ENCODE peak calls at places on chromosomes 3 and 15, in eight cellular contexts. I is CD8-positive, alpha-beta memory T cell; Y is T1000; G is right atrium auricular region; J is mammary epithelial cell; Z is frontal cortex; L is NCI-H1105 treated with DMSO at 0.1 percent for 48 hours; B is IMR-90. C is an unnamed sample.

GRCh38 chr3:13879102-13879945 is 547 bp downstream of the WNT7A start:
- DNase-seq in Y (no peak), B (no peak), I (no peak), J (peak), Z (no peak), G (no peak), L (no peak), C (no peak)

GRCh38 chr3:147881933-147882332 is 472.8 kb downstream of the ZIC1 start:
- DNase-seq in B (no peak), L (no peak), I (no peak), J (no peak), Y (no peak), Z (no peak), G (no peak), C (no peak)

GRCh38 chr3:189727898-189728297 is 96.7 kb downstream of the TP63 start:
- DNase-seq in J (no peak), G (no peak), B (peak), Y (no peak), Z (no peak), L (no peak), I (no peak), C (peak)

GRCh38 chr15:68781766-68782588 is 38.7 kb downstream of the ANP32A start:
- DNase-seq in I (no peak), J (no peak), Z (no peak), G (peak), B (no peak), L (no peak), Y (no peak), C (no peak)

GRCh38 chr3:119794971-119795612 is 13.2 kb downstream of the NR1I2 start:
- DNase-seq in Y (peak), L (no peak), B (no peak), Z (no peak), I (no peak), J (no peak), G (peak), C (no peak)

GRCh38 chr15:33956397-33956796 is 11.9 kb upstream of the CHRM5 start:
- DNase-seq in I (no peak), G (no peak), L (no peak), B (peak), Y (no peak), Z (no peak), J (no peak), C (no peak)

GRCh38 chr3:122497425-122497824 is 17.3 kb downstream of the KPNA1 start:
- DNase-seq in B (peak), I (peak), G (no peak), J (peak), Z (no peak), L (no peak), Y (no peak), C (peak)

GRCh38 chr3:59607628-59608027 is 557.8 kb upstream of the CFAP20DC start:
- DNase-seq in B (peak), G (no peak), Y (no peak), I (no peak), Z (no peak), J (no peak), L (no peak), C (no peak)

GRCh38 chr3:157447026-157447694 is 10.5 kb downstream of the PTX3 start:
- DNase-seq in B (peak), J (peak), L (peak), Z (no peak), I (no peak), G (no peak), Y (no peak), C (peak)

GRCh38 chr3:120652281-120652680 is 29.8 kb downstream of the HGD start:
- DNase-seq in L (no peak), J (no peak), G (no peak), I (no peak), B (no peak), Y (no peak), Z (no peak), C (no peak)

GRCh38 chr3:33360136-33360825 is 79.9 kb downstream of the UBP1 start:
- DNase-seq in I (no peak), Z (no peak), Y (no peak), J (peak), L (no peak), B (peak), G (no peak), C (peak)

GRCh38 chr3:7867587-7867986 is 634.0 kb upstream of the LMCD1 start:
- DNase-seq in L (no peak), Z (no peak), Y (no peak), B (no peak), I (no peak), G (no peak), J (no peak), C (no peak)

GRCh38 chr3:137709011-137709601 is 55.0 kb upstream of the SOX14 start:
- DNase-seq in B (no peak), J (peak), Z (no peak), G (no peak), I (no peak), L (no peak), Y (no peak), C (no peak)

GRCh38 chr3:186471781-186472180 is 72.4 kb downstream of the CRYGS start:
- DNase-seq in L (no peak), Y (no peak), G (no peak), I (no peak), Z (no peak), J (no peak), B (no peak), C (no peak)

GRCh38 chr15:51727141-51727897 is 10.1 kb downstream of the LYSMD2 start:
- DNase-seq in J (no peak), B (peak), Y (no peak), I (no peak), G (no peak), Z (no peak), L (no peak), C (no peak)

GRCh38 chr3:128313936-128314335 is 152.8 kb downstream of the DNAJB8 start:
- DNase-seq in Z (no peak), J (no peak), Y (no peak), I (no peak), L (no peak), B (no peak), G (peak), C (no peak)

GRCh38 chr15:101810905-101811304 is 1.1 kb upstream of the OR4F15 start:
- DNase-seq in Z (no peak), B (no peak), G (no peak), I (no peak), J (peak), Y (no peak), L (no peak), C (no peak)

GRCh38 chr3:56955551-56956131 is 104.8 kb upstream of the SPATA12 start:
- DNase-seq in Z (no peak), I (no peak), Y (no peak), J (no peak), L (no peak), B (no peak), G (no peak), C (no peak)

GRCh38 chr3:73498764-73499622 is 125.7 kb downstream of the PDZRN3 start:
- DNase-seq in I (no peak), Y (no peak), B (peak), J (peak), L (no peak), Z (no peak), G (no peak), C (no peak)

GRCh38 chr3:85589145-85589544 is 630.4 kb downstream of the CADM2 start:
- DNase-seq in J (peak), L (no peak), G (no peak), Z (no peak), I (no peak), B (peak), Y (peak), C (peak)

GRCh38 chr15:68732451-68732850 is 88.2 kb downstream of the ANP32A start:
- DNase-seq in L (no peak), Z (no peak), B (no peak), I (no peak), J (no peak), G (no peak), Y (no peak), C (no peak)

GRCh38 chr3:4417449-4417848 is 49.6 kb downstream of the SUMF1 start:
- DNase-seq in I (no peak), B (peak), Z (no peak), L (no peak), J (no peak), G (no peak), Y (peak), C (peak)

GRCh38 chr3:138854940-138855339 is 20.2 kb upstream of the PIK3CB start:
- DNase-seq in Z (no peak), G (no peak), Y (no peak), B (no peak), J (no peak), L (no peak), I (no peak), C (no peak)

GRCh38 chr3:67724434-67724833 is 70.0 kb upstream of the SUCLG2 start:
- DNase-seq in Z (no peak), I (no peak), Y (no peak), G (no peak), J (no peak), L (no peak), B (no peak), C (no peak)

GRCh38 chr3:193396451-193397244 is 18.1 kb upstream of the ATP13A5 start:
- DNase-seq in Z (no peak), G (no peak), B (no peak), I (no peak), Y (no peak), J (no peak), L (no peak), C (peak)

GRCh38 chr15:47750030-47750739 is 32.9 kb downstream of the SEMA6D start:
- DNase-seq in I (no peak), B (peak), G (no peak), L (no peak), J (peak), Y (peak), Z (no peak), C (peak)

GRCh38 chr3:47404955-47405790 is 24.4 kb downstream of the PTPN23 start:
- DNase-seq in I (no peak), B (no peak), G (no peak), L (no peak), J (peak), Y (no peak), Z (peak), C (peak)

C was measured in astrocyte of the spinal cord.